ENCODE peak calls at places on chromosomes 16 and 17, in eight cellular contexts. M, O, R, L, T, X, J and Y are unnamed samples.

GRCh38 chr17:50767446-50767845 is at the start of gene ANKRD40CL:
- DNase-seq in M (no peak), O (no peak), R (no peak), L (no peak), T (no peak), X (peak; percentile 63), J (no peak), Y (no peak)

GRCh38 chr17:38893612-38894011 is 23.8 kb downstream of the LASP1 start:
- DNase-seq in M (peak; percentile 62), O (no peak), R (no peak), L (no peak), T (no peak), X (peak; percentile 43), J (no peak), Y (no peak)

GRCh38 chr16:1787056-1787321 is 4.2 kb downstream of the NUBP2 start:
- DNase-seq in M (no peak), O (no peak), R (no peak), L (no peak), T (peak; percentile 15), X (no peak), J (no peak), Y (no peak)

GRCh38 chr17:49217651-49218413 is 7.3 kb downstream of the ABI3 start:
- DNase-seq in M (peak; percentile 83), O (no peak), R (no peak), L (peak; percentile 60), T (peak; percentile 62), X (peak; percentile 66), J (peak; percentile 86), Y (peak; percentile 62)

GRCh38 chr17:17859909-17860760 is 23.3 kb upstream of the SREBF1 start:
- DNase-seq in M (peak; percentile 78), O (peak; percentile 82), R (peak; percentile 66), L (peak; percentile 73), T (peak; percentile 74), X (peak; percentile 68), J (no peak), Y (peak; percentile 84)

GRCh38 chr17:51044964-51045363 is 75.7 kb downstream of the SPAG9 start:
- DNase-seq in M (no peak), O (no peak), R (no peak), L (no peak), T (no peak), X (no peak), J (no peak), Y (no peak)

GRCh38 chr16:50490828-50491227 is 57.4 kb upstream of the NKD1 start:
- DNase-seq in M (no peak), O (no peak), R (no peak), L (no peak), T (no peak), X (no peak), J (no peak), Y (no peak)

GRCh38 chr17:72618018-72618509 is 474.4 kb downstream of the SLC39A11 start:
- DNase-seq in M (peak; percentile 63), O (no peak), R (no peak), L (no peak), T (no peak), X (peak; percentile 94), J (no peak), Y (peak; percentile 22)

GRCh38 chr16:649646-650045 is 481 bp downstream of the WDR90 start:
- DNase-seq in M (no peak), O (no peak), R (no peak), L (no peak), T (no peak), X (no peak), J (no peak), Y (no peak)

GRCh38 chr17:51652529-51652928 is 392.2 kb downstream of the UTP18 start:
- DNase-seq in M (no peak), O (no peak), R (no peak), L (no peak), T (no peak), X (no peak), J (no peak), Y (no peak)

GRCh38 chr16:57070424-57070823 is 22.0 kb upstream of the CPNE2 start:
- DNase-seq in M (no peak), O (no peak), R (no peak), L (no peak), T (no peak), X (no peak), J (no peak), Y (no peak)

GRCh38 chr17:4998666-4999428 is 1.1 kb downstream of the KIF1C start:
- DNase-seq in M (peak; percentile 60), O (peak; percentile 60), R (no peak), L (no peak), T (no peak), X (peak; percentile 65), J (peak; percentile 42), Y (no peak)

GRCh38 chr16:268141-269053 is 7.3 kb downstream of the RGS11 start:
- DNase-seq in M (no peak), O (peak; percentile 77), R (no peak), L (no peak), T (no peak), X (peak; percentile 77), J (peak; percentile 75), Y (no peak)

GRCh38 chr17:49567871-49568694 is 7.6 kb upstream of the NXPH3 start:
- DNase-seq in M (peak; percentile 93), O (peak; percentile 96), R (peak; percentile 86), L (peak; percentile 88), T (peak; percentile 90), X (peak; percentile 90), J (peak; percentile 97), Y (peak; percentile 69)

GRCh38 chr16:19785081-19785480 is 67.0 kb downstream of the IQCK start:
- DNase-seq in M (no peak), O (no peak), R (no peak), L (no peak), T (no peak), X (no peak), J (no peak), Y (no peak)

GRCh38 chr16:53773150-53773846 is 69.3 kb downstream of the FTO start:
- DNase-seq in M (no peak), O (no peak), R (no peak), L (no peak), T (peak; percentile 35), X (peak; percentile 51), J (no peak), Y (no peak)

GRCh38 chr17:64146418-64147109 is 16.6 kb upstream of the ERN1 start:
- DNase-seq in M (peak; percentile 78), O (peak; percentile 69), R (peak; percentile 68), L (no peak), T (peak; percentile 66), X (peak; percentile 60), J (no peak), Y (peak; percentile 59)

GRCh38 chr17:61219460-61219859 is 180.2 kb upstream of the TBX2 start:
- DNase-seq in M (no peak), O (no peak), R (no peak), L (no peak), T (no peak), X (no peak), J (no peak), Y (no peak)

GRCh38 chr16:58176608-58177346 is 21.1 kb downstream of the CSNK2A2 start:
- DNase-seq in M (no peak), O (no peak), R (no peak), L (no peak), T (no peak), X (no peak), J (no peak), Y (no peak)

GRCh38 chr17:77503916-77504651 is 363.3 kb downstream of the SEC14L1 start:
- DNase-seq in M (no peak), O (peak; percentile 29), R (no peak), L (no peak), T (no peak), X (no peak), J (no peak), Y (peak; percentile 8)
- H3K4me1 ChIP-seq in M (no peaks in the 10 kb centered on the region), O (no peaks in the 10 kb centered on the region), R (peaks cover 3% of the 10 kb centered on the region), L (no peaks in the 10 kb centered on the region), T (no peaks in the 10 kb centered on the region), X (no peaks in the 10 kb centered on the region), J (no peaks in the 10 kb centered on the region), Y (no peaks in the 10 kb centered on the region)

GRCh38 chr17:6755281-6755680 is 565 bp upstream of the XAF1 start:
- DNase-seq in M (no peak), O (no peak), R (peak; percentile 74), L (no peak), T (no peak), X (peak; percentile 14), J (no peak), Y (no peak)

GRCh38 chr17:6753565-6753964 is 2.3 kb upstream of the XAF1 start:
- DNase-seq in M (no peak), O (no peak), R (no peak), L (no peak), T (no peak), X (no peak), J (no peak), Y (no peak)

GRCh38 chr17:6756425-6757012 is 673 bp downstream of the XAF1 start:
- DNase-seq in M (no peak), O (no peak), R (peak; percentile 27), L (no peak), T (no peak), X (no peak), J (peak; percentile 12), Y (no peak)

GRCh38 chr17:6757747-6758146 is 1.9 kb downstream of the XAF1 start:
- DNase-seq in M (no peak), O (no peak), R (no peak), L (no peak), T (no peak), X (no peak), J (no peak), Y (no peak)

GRCh38 chr17:6755731-6756184 is at the start of gene XAF1:
- DNase-seq in M (peak; percentile 52), O (no peak), R (peak; percentile 32), L (peak; percentile 48), T (peak; percentile 31), X (peak; percentile 52), J (peak; percentile 46), Y (peak; percentile 72)
- H3K4me1 ChIP-seq in M (peaks cover 57% of the 10 kb centered on the region), O (no peaks in the 10 kb centered on the region), R (peaks cover 25% of the 10 kb centered on the region), L (peaks cover 35% of the 10 kb centered on the region), T (peaks cover 48% of the 10 kb centered on the region), X (peaks cover 47% of the 10 kb centered on the region), J (peaks cover 48% of the 10 kb centered on the region), Y (peaks cover 58% of the 10 kb centered on the region)

GRCh38 chr17:2687074-2687418 is 24.5 kb downstream of the CLUH start:
- DNase-seq in M (no peak), O (peak; percentile 34), R (no peak), L (no peak), T (no peak), X (no peak), J (no peak), Y (no peak)
- H3K4me1 ChIP-seq in M (peaks cover 43% of the 10 kb centered on the region), O (peaks cover 18% of the 10 kb centered on the region), R (no peaks in the 10 kb centered on the region), L (no peaks in the 10 kb centered on the region), T (peaks cover 27% of the 10 kb centered on the region), X (peaks cover 3% of the 10 kb centered on the region), J (peaks cover 47% of the 10 kb centered on the region), Y (peaks cover 7% of the 10 kb centered on the region)

DNA sequence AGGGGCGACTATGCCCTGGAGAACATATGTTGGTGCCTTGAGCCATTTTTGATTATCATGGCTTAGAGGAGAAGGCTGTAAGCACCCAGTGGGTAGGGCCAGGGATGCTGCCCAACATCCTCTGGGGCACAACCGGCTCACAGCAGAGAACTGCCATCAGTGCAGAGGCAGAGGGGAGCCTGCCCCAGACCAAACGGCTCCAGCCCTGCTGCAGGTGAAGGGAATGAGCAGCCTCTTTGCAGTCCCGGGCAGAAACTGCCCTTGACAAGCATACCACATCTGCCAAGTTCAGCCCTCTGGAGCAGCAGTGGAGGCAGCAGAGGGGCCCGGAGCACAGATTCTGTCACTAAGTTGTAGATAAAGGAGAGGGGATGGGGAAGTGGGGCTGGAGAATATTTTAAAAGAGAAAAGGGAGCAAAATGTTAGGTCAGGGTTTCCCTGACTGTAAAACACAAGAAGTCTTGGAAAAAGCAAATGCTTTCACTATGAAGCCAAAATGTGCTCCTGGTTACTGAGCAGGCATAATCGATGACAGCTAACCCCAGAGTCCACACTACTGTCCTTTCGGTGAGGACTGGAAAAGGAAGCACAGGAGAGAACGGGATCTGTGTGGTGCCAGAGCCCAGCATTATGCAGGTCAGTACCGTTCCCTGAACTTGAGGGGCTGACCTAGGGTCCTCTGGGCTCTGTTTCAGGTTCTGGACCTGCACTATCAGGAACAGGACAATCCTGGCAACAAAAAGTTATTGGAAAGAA is 72.0 kb downstream of the CREBBP start:
- DNase-seq in M (no peak), O (no peak), R (no peak), L (no peak), T (no peak), X (no peak), J (no peak), Y (no peak)
- H3K4me1 ChIP-seq in M (peaks cover 46% of the 10 kb centered on the region), O (peaks cover 10% of the 10 kb centered on the region), R (peaks cover 31% of the 10 kb centered on the region), L (peaks cover 28% of the 10 kb centered on the region), T (peaks cover 19% of the 10 kb centered on the region), X (peaks cover 27% of the 10 kb centered on the region), J (peaks cover 38% of the 10 kb centered on the region), Y (peaks cover 74% of the 10 kb centered on the region)